ENCODE peak calls at places on chromosomes 7 and 10, in four cellular contexts. L is K562, E is GM12878, N is HepG2. M is an unnamed sample.

GRCh38 chr7:4667776-4668509 is 14.2 kb upstream of the FOXK1 start:
- DNase-seq in L (no peak), E (no peak), N (no peak), M (no peak)

GRCh38 chr7:139479620-139480019 is 3.9 kb downstream of the KLRG2 start:
- DNase-seq in L (no peak), E (no peak), N (no peak), M (no peak)

GRCh38 chr7:2553831-2554581 is 1.3 kb downstream of the BRAT1 start:
- DNase-seq in L (no peak), E (no peak), N (no peak), M (no peak)

GRCh38 chr7:7176421-7177043 is 5.8 kb upstream of the C1GALT1 start:
- DNase-seq in L (peak; percentile 50), E (no peak), N (peak; percentile 81), M (peak; percentile 33)

GRCh38 chr10:34959786-34960185 is 130.4 kb downstream of the CUL2 start:
- DNase-seq in L (no peak), E (no peak), N (no peak), M (no peak)

GRCh38 chr10:28343987-28344895 is 41.4 kb upstream of the MPP7 start:
- DNase-seq in L (no peak), E (no peak), N (peak; percentile 37), M (no peak)

GRCh38 chr10:131997366-131998049 is 15.8 kb upstream of the BNIP3 start:
- DNase-seq in L (no peak), E (no peak), N (peak; percentile 92), M (peak; percentile 28)

GRCh38 chr10:124161212-124162000 is 68.0 kb upstream of the CHST15 start:
- DNase-seq in L (no peak), E (no peak), N (no peak), M (no peak)

GRCh38 chr10:81021428-81022129 is 483.9 kb downstream of the SH2D4B start:
- DNase-seq in L (no peak), E (no peak), N (no peak), M (no peak)

GRCh38 chr10:110421512-110422138 is 76.1 kb upstream of the DUSP5 start:
- DNase-seq in L (peak; percentile 57), E (no peak), N (no peak), M (no peak)

GRCh38 chr10:86289577-86289868 is 77.1 kb downstream of the GRID1 start:
- DNase-seq in L (peak; percentile 2), E (no peak), N (no peak), M (no peak)

GRCh38 chr7:72754312-72754711 is 73.7 kb downstream of the TYW1B start:
- DNase-seq in L (no peak), E (no peak), N (peak; percentile 21), M (no peak)

GRCh38 chr7:16978358-16979244 is 96.8 kb upstream of the AGR3 start:
- DNase-seq in L (no peak), E (no peak), N (peak; percentile 75), M (peak; percentile 38)

GRCh38 chr10:60570272-60570865 is 180.7 kb upstream of the ANK3 start:
- DNase-seq in L (no peak), E (no peak), N (no peak), M (no peak)

GRCh38 chr10:133419211-133419950 is 5.0 kb downstream of the SPRN start:
- DNase-seq in L (no peak), E (no peak), N (no peak), M (no peak)

GRCh38 chr10:4770766-4771553 is 55.0 kb upstream of the AKR1E2 start:
- DNase-seq in L (no peak), E (no peak), N (peak; percentile 47), M (peak; percentile 85)

GRCh38 chr7:36792421-36792820 is 68.1 kb upstream of the AOAH start:
- DNase-seq in L (no peak), E (no peak), N (no peak), M (no peak)

GRCh38 chr10:123798856-123799255 is 92.8 kb downstream of the CPXM2 start:
- DNase-seq in L (no peak), E (no peak), N (no peak), M (no peak)

GRCh38 chr10:61835069-61835908 is 66.2 kb upstream of the ARID5B start:
- DNase-seq in L (peak; percentile 89), E (peak; percentile 7), N (peak; percentile 44), M (peak; percentile 13)

GRCh38 chr10:61837748-61838055 is 63.8 kb upstream of the ARID5B start:
- DNase-seq in L (no peak), E (no peak), N (peak; percentile 63), M (peak; percentile 7)

GRCh38 chr10:61836888-61837747 is 64.4 kb upstream of the ARID5B start:
- DNase-seq in L (no peak), E (no peak), N (peak; percentile 90), M (peak; percentile 47)

GRCh38 chr10:61835909-61836232 is 65.6 kb upstream of the ARID5B start:
- DNase-seq in L (no peak), E (no peak), N (no peak), M (no peak)

DNA sequence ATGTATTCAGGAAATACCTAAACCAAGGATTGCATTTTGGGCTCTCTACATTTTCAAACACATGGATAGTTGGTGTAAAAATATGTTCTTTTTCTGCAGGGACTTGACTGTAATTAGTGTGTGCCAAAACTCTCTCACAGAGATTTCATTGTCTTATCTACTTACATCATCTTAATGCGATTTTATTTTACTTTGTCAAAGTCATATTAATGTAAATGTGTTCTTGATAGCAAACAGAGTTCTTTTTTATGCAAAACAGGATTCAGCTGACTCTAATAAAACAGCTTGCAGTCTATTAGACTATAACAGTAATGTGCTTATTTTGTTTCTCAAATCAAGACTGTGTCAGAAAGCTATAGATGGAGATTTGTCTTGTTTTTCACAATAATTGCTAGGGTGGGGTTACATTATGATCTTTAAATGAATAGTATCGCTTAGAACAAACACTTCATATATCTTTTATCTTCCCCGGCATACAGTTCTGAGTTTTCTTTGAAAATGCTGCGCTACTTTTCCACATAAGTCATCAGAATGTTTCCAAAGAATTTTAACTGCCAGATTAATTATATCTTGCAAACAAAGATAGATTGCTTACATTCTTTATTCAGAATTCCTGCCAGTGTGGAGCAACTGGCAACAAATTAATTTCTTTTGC is 65.1 kb upstream of the ARID5B start:
- DNase-seq in L (no peak), E (no peak), N (no peak), M (no peak)
- TF ChIP-seq EP300 in L (no peak), E (no peak), N (no peak), M (no peak)

DNA sequence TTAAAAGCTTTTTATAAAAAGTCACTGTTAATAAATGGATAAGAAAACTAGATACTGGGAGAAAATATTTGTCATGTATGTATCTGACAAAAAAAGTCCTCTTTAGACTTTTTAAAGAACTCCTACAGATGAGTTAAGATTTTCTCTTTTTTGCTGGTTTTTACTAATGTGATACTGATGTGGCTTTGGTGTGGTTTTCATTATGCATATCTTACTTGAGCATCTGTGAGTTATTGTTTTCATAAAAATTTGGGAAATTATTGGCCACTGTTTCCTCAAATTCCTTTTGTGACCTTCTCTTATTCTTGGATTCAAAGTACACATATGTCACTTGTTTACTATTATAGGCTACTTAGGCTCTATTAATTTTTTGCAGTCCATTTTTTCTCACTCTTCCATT is 88.9 kb downstream of the PPP1R9A start:
- DNase-seq in L (no peak), E (no peak), N (no peak), M (no peak)
- TF ChIP-seq MYC in L (no peak), E (no peak), N (no peak), M (no peak)

GRCh38 chr10:122375761-122376160 is 1.3 kb downstream of the PLEKHA1 start:
- DNase-seq in L (no peak), E (no peak), N (no peak), M (no peak)

GRCh38 chr10:122373713-122374112 is 795 bp upstream of the PLEKHA1 start:
- DNase-seq in L (no peak), E (no peak), N (peak; percentile 50), M (peak; percentile 31)

GRCh38 chr10:122374859-122375721 is 582 bp downstream of the PLEKHA1 start:
- DNase-seq in L (peak; percentile 4), E (peak; percentile 47), N (peak; percentile 21), M (peak; percentile 49)

GRCh38 chr10:122373108-122373507 is 1.4 kb upstream of the PLEKHA1 start:
- DNase-seq in L (no peak), E (no peak), N (peak; percentile 23), M (no peak)

GRCh38 chr10:122374246-122374858 is at the start of gene PLEKHA1:
- DNase-seq in L (peak; percentile 82), E (peak; percentile 16), N (peak; percentile 84), M (peak; percentile 90)
- TF ChIP-seq EP300 in L (no peak), E (no peak), N (no peak), M (no peak)

DNA sequence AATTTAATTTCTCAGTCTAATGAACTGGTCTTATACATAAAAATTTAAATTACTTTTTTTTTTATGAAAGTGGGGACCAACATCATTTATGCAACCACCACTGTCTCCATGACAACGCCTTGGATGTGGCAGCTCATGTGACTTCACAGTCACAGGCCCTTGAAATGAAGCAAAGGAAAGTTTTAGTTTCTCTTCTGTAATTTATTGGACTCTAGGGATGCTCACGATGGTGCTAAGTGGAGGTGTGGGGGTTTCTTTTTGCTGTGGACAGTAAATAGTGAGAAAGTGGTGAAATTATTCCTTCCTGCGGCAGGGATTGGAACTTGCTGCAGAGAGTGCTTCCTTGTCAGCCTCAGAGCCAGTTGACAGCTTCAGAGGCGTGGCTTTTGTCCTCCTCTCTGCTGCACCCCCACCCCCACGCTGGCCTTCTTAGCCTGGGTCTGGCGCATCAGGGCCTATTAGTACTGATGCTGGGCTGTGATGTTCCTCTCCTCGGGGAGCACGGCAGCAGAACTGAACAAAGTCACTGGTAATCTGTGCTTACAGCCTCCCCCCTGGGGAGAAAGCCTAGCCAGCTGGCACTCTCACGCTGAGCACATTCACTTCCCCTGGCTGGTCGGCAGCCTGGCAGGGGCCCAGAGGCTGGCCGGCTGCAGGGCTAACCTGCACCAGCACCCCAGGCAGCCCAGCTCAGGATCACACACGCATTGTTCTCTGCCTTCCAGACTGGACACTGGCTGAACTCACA is 517.5 kb upstream of the GALNT17 start:
- DNase-seq in L (no peak), E (no peak), N (no peak), M (no peak)
- TF ChIP-seq MYC in L (no peak), E (no peak), N (no peak), M (no peak)

GRCh38 chr10:11245981-11246590 is 228.4 kb downstream of the CELF2 start:
- DNase-seq in L (no peak), E (no peak), N (no peak), M (no peak)

GRCh38 chr10:11245095-11245479 is 227.4 kb downstream of the CELF2 start:
- DNase-seq in L (no peak), E (no peak), N (no peak), M (no peak)

GRCh38 chr10:11245510-11245909 is 227.8 kb downstream of the CELF2 start:
- DNase-seq in L (peak; percentile 17), E (peak; percentile 84), N (no peak), M (no peak)

GRCh38 chr10:11243425-11244222 is 226.0 kb downstream of the CELF2 start:
- DNase-seq in L (no peak), E (no peak), N (no peak), M (no peak)

GRCh38 chr10:11242443-11243386 is 225.0 kb downstream of the CELF2 start:
- DNase-seq in L (no peak), E (peak; percentile 90), N (no peak), M (no peak)
- TF ChIP-seq EP300 in L (no peak), E (peak; percentile 85), N (no peak), M (no peak)